ENCODE peak calls at places on chromosome 7, in ten cellular contexts. B is transverse colon; R is cardiac muscle cell; L is small intestine; H is CD8-positive, alpha-beta T cell; Z is heart left ventricle; Y is Karpas-422; Q is NT2/D1; J is GM23248; A is breast epithelium. V is an unnamed sample.
A peak's percentile ranks its signal among the peaks of the same experiment; 100 is the strongest.

GRCh38 chr7:144255471-144255897 is 9.1 kb downstream of the OR2A7 start:
- DNase-seq in H (no peak), A (no peak), L (no peak), J (no peak), Q (no peak), B (no peak), R (no peak), Z (no peak), Y (no peak), V (peak; percentile 4)

GRCh38 chr7:34219153-34219552 is 313.8 kb downstream of the BMPER start:
- DNase-seq in R (no peak), A (no peak), B (no peak), Y (no peak), L (no peak), Z (no peak), Q (peak; percentile 50), J (no peak), H (no peak), V (no peak)

GRCh38 chr7:5424689-5425506 is 1.3 kb upstream of the TNRC18 start:
- DNase-seq in L (peak; percentile 81), H (no peak), Q (no peak), R (peak; percentile 32), J (peak; percentile 76), A (no peak), B (peak; percentile 48), Z (peak; percentile 82), Y (peak; percentile 64), V (no peak)

GRCh38 chr7:129163875-129164544 is 19.5 kb downstream of the TSPAN33 start:
- DNase-seq in Y (peak; percentile 83), J (peak; percentile 72), R (peak; percentile 58), Q (no peak), Z (no peak), B (no peak), L (peak; percentile 29), A (no peak), H (no peak), V (no peak)

GRCh38 chr7:155471728-155472127 is 13.8 kb downstream of the EN2 start:
- DNase-seq in L (no peak), Y (no peak), H (no peak), B (no peak), Q (no peak), Z (no peak), J (no peak), A (no peak), R (no peak), V (no peak)

GRCh38 chr7:80302078-80302477 is 167.4 kb downstream of the GNAI1 start:
- DNase-seq in Z (no peak), Y (no peak), B (no peak), J (no peak), L (no peak), A (no peak), H (no peak), R (no peak), Q (no peak), V (no peak)

GRCh38 chr7:31497501-31497900 is 16.4 kb upstream of the ITPRID1 start:
- DNase-seq in L (peak; percentile 9), J (no peak), B (no peak), Q (no peak), R (no peak), A (no peak), Z (no peak), Y (no peak), H (no peak), V (no peak)

GRCh38 chr7:116356979-116357378 is 142.6 kb upstream of the CAV2 start:
- DNase-seq in L (peak; percentile 24), Y (no peak), H (no peak), B (no peak), R (peak; percentile 5), A (no peak), J (no peak), Z (no peak), Q (no peak), V (no peak)

GRCh38 chr7:108603922-108604684 is 34.4 kb downstream of the DNAJB9 start:
- DNase-seq in Z (no peak), L (peak; percentile 26), J (no peak), Q (no peak), R (no peak), A (no peak), Y (no peak), B (no peak), H (no peak), V (no peak)

GRCh38 chr7:151382079-151382885 is 27.6 kb downstream of the WDR86 start:
- DNase-seq in Q (no peak), A (no peak), Y (no peak), H (no peak), B (no peak), J (no peak), R (no peak), Z (no peak), L (no peak), V (peak; percentile 73)

GRCh38 chr7:1952781-1953180 is 280.0 kb downstream of the MAD1L1 start:
- DNase-seq in Z (no peak), J (no peak), B (no peak), L (no peak), Q (no peak), Y (no peak), H (no peak), R (no peak), A (no peak), V (no peak)

GRCh38 chr7:1709900-1710299 is 39.8 kb downstream of the ELFN1 start:
- DNase-seq in R (no peak), Q (no peak), J (no peak), B (no peak), A (no peak), H (no peak), L (no peak), Y (peak; percentile 62), Z (no peak), V (no peak)

DNA sequence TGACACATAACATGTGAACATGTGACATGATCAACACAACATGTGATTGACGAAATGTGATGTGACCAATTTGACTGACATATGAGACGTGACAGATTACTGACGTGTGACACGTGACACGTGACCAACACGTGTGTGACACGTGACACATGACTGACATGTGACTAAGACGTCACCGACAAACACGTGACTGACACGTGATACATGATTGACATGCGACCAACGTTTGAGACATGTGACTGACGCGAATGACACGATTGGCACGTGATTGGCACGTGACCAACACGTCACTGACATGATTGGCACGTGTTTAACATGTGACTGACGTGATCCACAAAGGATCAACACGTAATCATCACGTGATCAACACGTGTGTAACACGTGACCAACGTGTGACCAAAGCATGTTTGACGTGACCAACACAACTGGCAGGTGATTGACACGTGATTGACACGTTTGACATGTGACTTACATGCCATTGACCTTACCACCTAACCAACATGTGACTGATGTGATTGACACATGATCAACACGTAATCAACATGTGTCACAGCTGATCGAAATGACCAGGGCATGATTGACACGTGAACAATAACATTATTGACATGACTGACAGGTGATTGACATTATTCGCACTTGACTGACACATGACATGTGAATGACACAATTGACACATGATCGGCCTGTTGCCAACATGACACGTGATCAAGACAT is 23.7 kb downstream of the CRPPA start:
- DNase-seq in Q (no peak), Z (no peak), H (no peak), J (peak; percentile 3), A (no peak), L (no peak), B (no peak), R (peak; percentile 7), Y (no peak), V (no peak)
- H3K9me3 ChIP-seq in Q (peaks cover 43% of the 10 kb centered on the region), Z (peaks cover 19% of the 10 kb centered on the region), H (peaks cover 5% of the 10 kb centered on the region), J (no peaks in the 10 kb centered on the region), A (peaks cover under 1% of the 10 kb centered on the region), L (no peaks in the 10 kb centered on the region), B (no peaks in the 10 kb centered on the region), R (peaks cover 8% of the 10 kb centered on the region), Y (peaks cover 48% of the 10 kb centered on the region), V (no peaks in the 10 kb centered on the region)

GRCh38 chr7:64729089-64729848 is 63.3 kb downstream of the ZNF107 start:
- DNase-seq in Y (no peak), R (no peak), Q (no peak), A (no peak), B (no peak), L (no peak), H (no peak), Z (no peak), J (no peak), V (no peak)
- H3K9me3 ChIP-seq in Y (no peaks in the 10 kb centered on the region), R (no peaks in the 10 kb centered on the region), Q (no peaks in the 10 kb centered on the region), A (no peaks in the 10 kb centered on the region), B (peaks cover 4% of the 10 kb centered on the region), L (no peaks in the 10 kb centered on the region), H (no peaks in the 10 kb centered on the region), Z (peaks cover 20% of the 10 kb centered on the region), J (no peaks in the 10 kb centered on the region), V (no peaks in the 10 kb centered on the region)

DNA sequence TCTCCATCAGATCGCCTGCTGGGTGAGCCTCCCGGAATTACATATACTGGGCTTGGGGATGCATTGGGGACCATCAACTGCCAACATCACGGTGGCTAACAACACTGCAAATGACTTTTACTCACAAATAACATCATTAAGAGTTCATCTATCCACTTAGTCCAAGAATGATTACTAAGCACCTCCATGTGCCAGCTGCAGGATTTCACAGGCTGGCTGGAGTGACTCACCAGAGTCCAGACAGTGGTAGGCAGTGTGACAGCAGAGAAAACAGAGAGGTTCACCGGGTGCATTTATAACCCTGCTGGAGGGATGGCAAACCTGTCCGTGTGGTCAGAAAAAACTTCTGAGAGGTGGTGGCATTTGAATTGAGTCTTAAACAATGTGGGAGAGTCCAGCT is 3.2 kb upstream of the IGFBP3 start:
- DNase-seq in B (no peak), Q (no peak), R (no peak), H (no peak), J (peak; percentile 95), L (no peak), Z (no peak), Y (no peak), A (no peak), V (no peak)
- H3K9me3 ChIP-seq in B (no peaks in the 10 kb centered on the region), Q (no peaks in the 10 kb centered on the region), R (no peaks in the 10 kb centered on the region), H (no peaks in the 10 kb centered on the region), J (no peaks in the 10 kb centered on the region), L (no peaks in the 10 kb centered on the region), Z (no peaks in the 10 kb centered on the region), Y (no peaks in the 10 kb centered on the region), A (no peaks in the 10 kb centered on the region), V (no peaks in the 10 kb centered on the region)

DNA sequence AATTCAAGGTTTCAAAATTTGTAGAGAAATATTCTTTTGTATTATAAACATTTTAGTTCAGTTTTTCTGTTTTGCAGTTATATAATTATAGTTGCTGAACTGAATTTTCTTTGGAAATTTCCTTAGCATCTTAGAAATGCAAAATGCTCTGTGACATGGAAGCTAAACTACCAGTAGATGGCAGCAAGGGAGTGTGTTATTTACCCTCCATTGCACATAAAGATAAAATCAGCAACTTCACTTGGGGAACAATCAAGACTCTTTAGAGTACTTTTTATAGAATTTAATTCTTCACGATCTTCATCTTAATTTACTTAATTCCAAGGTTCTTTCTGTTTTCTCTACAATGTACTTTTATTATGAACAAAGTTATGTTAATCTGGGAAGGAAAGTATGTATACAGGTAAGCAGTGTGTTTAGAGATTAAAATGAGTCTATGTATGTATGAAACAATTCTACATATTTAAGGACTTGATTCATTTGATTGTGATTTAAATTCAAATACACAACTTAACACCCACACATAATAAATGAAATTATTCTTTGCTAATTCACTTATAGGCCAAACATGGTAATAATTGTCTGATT is 404.2 kb downstream of the THSD7A start:
- DNase-seq in A (no peak), R (peak; percentile 66), J (peak; percentile 80), B (no peak), Y (peak; percentile 82), H (no peak), Q (peak; percentile 66), Z (no peak), L (peak; percentile 57), V (no peak)
- H3K9me3 ChIP-seq in A (no peaks in the 10 kb centered on the region), R (no peaks in the 10 kb centered on the region), J (no peaks in the 10 kb centered on the region), B (no peaks in the 10 kb centered on the region), Y (no peaks in the 10 kb centered on the region), H (no peaks in the 10 kb centered on the region), Q (no peaks in the 10 kb centered on the region), Z (no peaks in the 10 kb centered on the region), L (no peaks in the 10 kb centered on the region), V (no peaks in the 10 kb centered on the region)

V was measured in T-helper 17 cell.